ENCODE peak calls at places on chromosomes 2 and 18, in five cellular contexts. Q is mesothelial cell of epicardium, N is astrocyte of the spinal cord, U is GM13976, R is astrocyte. M is an unnamed sample.

GRCh38 chr2:174688079-174688478 is 76.2 kb downstream of the CHRNA1 start:
- DNase-seq in R (no peak), N (peak), U (no peak), Q (no peak), M (no peak)

GRCh38 chr2:16943279-16943958 is 277.8 kb upstream of the CYRIA start:
- DNase-seq in N (no peak), Q (no peak), U (no peak), R (no peak), M (no peak)

GRCh38 chr2:64881037-64881492 is 108.1 kb upstream of the SLC1A4 start:
- DNase-seq in R (no peak), Q (no peak), U (no peak), N (no peak), M (no peak)

GRCh38 chr2:179336782-179337534 is 72.3 kb upstream of the SESTD1 start:
- DNase-seq in R (peak), N (peak), Q (no peak), U (no peak), M (no peak)

GRCh38 chr18:52945552-52945951 is 605.6 kb downstream of the DCC start:
- DNase-seq in Q (no peak), R (no peak), N (no peak), U (no peak), M (no peak)

GRCh38 chr2:7539760-7540159 is 622.5 kb downstream of the RNF144A start:
- DNase-seq in U (no peak), Q (no peak), N (peak), R (peak), M (peak)

GRCh38 chr2:142190805-142191204 is 60.0 kb upstream of the LRP1B start:
- DNase-seq in R (peak), U (no peak), N (peak), Q (no peak), M (peak)

GRCh38 chr2:231007159-231008045 is 11.5 kb downstream of the SPATA3 start:
- DNase-seq in Q (no peak), U (no peak), R (no peak), N (no peak), M (no peak)

GRCh38 chr2:12554235-12555011 is 162.3 kb upstream of the TRIB2 start:
- DNase-seq in Q (no peak), N (no peak), U (no peak), R (no peak), M (no peak)

GRCh38 chr2:229133155-229133772 is 137.8 kb downstream of the PID1 start:
- DNase-seq in N (peak), U (no peak), R (peak), Q (no peak), M (peak)
- TF ChIP-seq CTCF in N (peak), U (peak), R (peak), Q (no peak), M (peak)

DNA sequence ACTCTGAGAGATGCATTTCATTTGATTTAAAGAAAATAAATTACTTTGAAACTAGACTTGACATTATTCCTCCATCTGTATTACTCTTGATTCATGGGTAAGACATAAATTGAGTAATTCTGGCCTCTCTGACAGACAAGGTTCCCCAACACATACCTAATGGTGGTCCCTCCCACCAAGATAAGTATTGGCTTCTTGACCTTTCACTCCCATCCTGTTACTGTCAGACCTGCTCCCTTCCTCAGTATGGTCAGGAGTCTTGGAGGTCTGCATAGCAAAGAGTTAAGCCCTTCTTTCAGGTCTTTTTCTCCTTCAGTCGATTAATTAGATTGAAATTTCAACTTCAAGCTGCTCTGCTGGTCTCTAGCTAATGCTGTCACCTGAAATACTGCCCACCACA is 42.2 kb upstream of the ACVR1 start:
- DNase-seq in R (no peak), U (no peak), Q (no peak), N (no peak), M (no peak)
- TF ChIP-seq CTCF in R (no peak), U (no peak), Q (no peak), N (no peak), M (no peak)

DNA sequence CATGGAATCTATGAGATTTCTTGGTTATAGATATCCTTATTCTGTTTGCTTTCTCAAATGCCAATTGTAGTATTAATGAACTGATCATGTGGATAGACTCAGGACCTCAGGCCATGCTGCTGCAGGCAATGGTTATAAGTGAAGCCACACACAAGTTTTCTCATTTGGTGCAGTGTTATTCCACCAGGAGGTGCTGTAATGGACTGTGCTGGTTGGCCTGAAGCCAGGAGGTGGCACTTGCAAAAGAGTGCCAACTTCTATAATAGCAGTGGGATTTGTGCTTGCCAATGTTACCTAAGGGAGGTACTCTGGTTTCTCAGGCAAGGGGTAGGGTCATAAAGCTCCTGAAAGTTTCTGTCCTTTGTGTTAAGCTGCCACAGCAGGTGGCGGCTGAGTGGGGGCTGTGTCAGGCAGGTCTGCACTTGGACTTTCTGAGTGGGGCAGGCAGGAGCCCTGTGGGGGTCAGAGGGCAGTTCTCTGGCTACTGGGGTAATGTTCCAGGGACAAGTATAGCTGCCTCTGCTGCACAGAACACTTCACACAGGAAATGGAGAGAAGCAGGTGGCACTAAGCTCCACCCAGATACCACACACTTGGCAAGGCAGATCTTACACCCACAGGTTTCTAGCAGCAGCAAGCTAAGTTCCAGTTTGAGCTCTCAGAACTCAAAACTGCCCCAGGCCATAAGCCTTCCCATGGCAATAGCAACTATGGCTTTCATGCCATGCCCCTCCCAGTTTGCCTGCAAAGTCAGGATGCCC is 352.6 kb upstream of the CWC22 start:
- DNase-seq in Q (no peak), R (no peak), N (no peak), U (no peak), M (no peak)
- TF ChIP-seq CTCF in Q (no peak), R (no peak), N (no peak), U (no peak), M (no peak)

DNA sequence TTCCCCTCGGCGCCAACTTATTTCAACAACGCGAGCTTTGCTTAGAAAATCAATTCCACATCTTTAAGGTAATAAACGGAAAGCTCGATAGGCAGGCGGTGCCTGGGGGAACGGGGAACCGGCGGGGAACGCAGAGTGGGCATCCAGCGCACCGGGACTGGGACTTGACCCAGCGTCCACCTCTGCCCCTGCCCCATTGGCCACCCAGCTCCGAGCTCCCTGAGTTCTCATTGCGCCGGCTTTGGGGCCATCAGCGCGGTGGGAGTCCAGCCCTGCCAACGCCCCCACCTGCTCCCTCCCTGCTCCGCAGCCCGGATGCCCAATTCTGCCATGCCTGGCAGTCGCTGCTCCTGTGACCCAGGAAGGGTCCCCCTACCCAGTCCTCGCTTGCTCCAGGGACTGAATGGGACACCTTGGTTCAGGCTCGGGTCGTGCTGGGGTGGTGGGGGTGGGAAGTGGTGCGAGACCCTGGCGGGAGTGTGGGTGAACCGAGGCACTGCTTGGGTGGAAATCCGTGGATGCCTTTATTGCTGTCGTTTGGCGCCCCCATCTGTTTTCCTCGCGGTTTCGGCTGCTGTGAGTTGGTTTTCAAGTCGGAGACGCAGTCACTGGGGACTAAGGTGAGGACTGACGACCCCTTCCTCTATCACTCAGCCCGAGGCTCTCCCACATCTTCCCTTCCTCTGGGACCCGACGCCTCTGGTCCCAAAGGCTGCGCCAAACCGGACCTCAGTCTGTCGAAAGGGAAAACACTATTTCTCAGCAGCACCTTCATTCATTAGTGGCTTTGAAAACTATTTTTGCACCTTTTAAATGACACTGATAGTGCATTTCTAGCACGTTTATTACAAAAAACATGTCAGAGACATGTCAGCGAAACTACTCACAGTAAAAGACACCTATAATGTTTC is 2.4 kb upstream of the EVX2 start:
- DNase-seq in R (no peak), N (no peak), U (no peak), Q (no peak), M (no peak)
- TF ChIP-seq CTCF in R (peak), N (peak), U (peak), Q (peak), M (peak)

DNA sequence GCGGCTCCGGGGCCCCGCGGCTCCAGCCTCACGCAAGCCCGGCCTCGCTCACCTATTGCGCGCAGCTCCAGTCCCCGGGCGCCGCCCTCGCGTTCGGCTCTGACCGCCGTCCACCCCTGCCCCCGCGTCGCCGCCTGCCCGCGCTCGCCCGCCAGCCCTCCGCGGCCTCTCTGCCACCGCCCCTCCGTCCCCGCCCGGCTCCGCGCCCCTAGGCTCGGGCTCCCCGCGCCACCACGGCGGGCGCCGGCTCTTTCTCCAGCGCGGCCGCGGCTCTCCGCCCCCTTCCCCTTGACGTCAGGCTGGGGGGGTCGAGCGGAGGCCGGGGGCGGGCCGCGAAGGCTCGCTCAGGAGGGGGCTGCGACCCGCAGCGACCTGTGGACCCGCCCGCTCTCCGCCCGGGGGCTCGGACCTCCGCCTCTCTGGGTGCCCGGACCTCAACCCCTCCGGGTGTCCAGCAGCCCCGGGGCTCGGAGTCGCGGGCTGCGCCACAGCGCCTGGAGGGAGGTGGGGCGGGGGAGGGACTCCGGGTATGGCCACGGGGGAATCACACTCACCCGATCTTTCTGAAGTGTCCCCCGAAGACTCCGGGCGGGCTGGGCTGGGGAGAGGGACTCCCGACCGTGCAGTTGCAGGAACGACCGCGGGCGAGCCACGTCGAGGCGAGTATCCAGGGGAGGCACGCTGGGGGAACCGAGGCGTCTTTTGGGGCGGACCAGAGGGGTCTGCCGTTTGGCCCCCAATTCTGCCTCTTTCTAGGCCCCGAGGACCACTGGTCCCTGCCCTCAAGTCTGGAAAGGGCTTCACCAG is at the start of gene SEMA4C:
- DNase-seq in U (peak), Q (no peak), N (peak), R (no peak), M (no peak)
- TF ChIP-seq CTCF in U (no peak), Q (no peak), N (no peak), R (no peak), M (no peak)

GRCh38 chr2:149885468-149885867 is 297.9 kb upstream of the MMADHC start:
- DNase-seq in R (no peak), Q (no peak), N (peak), U (no peak), M (no peak)
- TF ChIP-seq CTCF in R (no peak), Q (no peak), N (no peak), U (no peak), M (no peak)

DNA sequence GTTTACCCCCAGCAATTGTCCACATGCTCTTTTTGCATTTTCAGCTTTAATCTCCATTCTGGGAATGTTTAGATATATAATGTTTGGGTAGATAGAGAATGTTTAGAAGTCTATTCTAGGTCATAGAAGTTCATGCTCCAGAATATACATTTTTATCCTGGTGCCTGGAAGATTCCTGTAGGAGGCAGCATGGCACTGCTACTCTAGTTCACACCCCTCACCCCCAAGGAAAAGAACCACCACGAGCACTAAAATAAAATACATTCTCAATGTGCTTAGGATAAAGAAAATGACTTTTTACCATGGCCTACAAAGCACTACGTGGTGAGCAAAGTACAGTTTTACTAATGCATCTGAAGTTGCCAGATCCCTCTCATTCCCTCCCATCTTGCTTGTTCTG is 53.8 kb downstream of the MYO1B start:
- DNase-seq in U (no peak), Q (no peak), R (no peak), N (no peak), M (no peak)
- TF ChIP-seq CTCF in U (no peak), Q (no peak), R (peak), N (peak), M (peak)

DNA sequence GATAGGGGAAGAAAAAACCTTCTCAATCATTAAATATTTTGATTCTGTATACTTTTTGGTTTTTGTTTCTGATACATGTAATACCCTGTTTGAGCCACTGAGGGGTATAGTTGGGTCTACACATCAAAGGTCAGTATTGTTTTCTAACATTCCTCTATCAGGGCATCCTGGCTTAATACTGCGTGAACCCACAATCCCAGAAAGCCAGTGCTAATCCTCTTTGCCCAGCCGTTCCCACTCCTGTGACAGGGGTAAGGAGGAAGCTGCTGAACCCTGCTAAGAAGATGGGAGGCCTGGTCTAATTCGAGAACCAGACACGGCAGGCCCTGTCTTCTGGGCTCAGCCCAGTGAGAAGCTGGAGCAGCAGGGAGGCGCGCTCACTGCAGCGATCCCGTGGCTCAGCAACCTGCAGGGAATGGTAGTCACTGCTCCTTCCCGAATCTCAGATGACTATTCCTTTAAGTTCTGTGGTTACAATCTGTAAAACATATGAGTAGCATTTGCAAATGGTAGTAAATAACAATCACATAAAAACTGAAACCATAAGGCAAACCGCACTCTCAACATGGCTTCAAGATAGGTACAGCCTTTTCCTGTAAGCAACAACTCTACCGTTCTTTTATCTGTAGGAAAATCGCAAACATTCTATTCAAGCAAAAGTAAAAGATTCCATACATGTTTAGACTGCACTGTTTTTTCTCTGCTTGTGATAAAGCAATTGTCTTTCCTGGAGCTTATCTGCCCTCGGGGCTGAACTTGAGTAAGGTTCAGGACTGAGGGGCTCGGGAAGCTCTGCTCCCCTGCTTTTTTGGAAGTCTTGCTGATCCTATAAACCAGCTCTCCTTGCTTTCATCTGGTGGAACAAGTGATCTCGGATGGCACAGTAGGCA is 87.0 kb downstream of the EPB41L3 start:
- DNase-seq in N (peak), U (no peak), R (peak), Q (no peak), M (peak)
- TF ChIP-seq CTCF in N (peak), U (no peak), R (peak), Q (peak), M (peak)

M was measured in brain microvascular endothelial cell.